ENCODE peak calls at places on chromosome 14, in eight cellular contexts. H, C, X, L, M, V, T and D are unnamed samples.

GRCh38 chr14:85534914-85535313 is 5.0 kb downstream of the FLRT2 start:
- DNase-seq in H (no peak), C (no peak), X (no peak), L (no peak), M (no peak), V (no peak), T (no peak), D (no peak)

GRCh38 chr14:56359245-56359644 is 220.4 kb upstream of the TMEM260 start:
- DNase-seq in H (no peak), C (no peak), X (no peak), L (no peak), M (no peak), V (no peak), T (no peak), D (no peak)

GRCh38 chr14:99724196-99724891 is 40.2 kb downstream of the CYP46A1 start:
- DNase-seq in H (no peak), C (no peak), X (no peak), L (peak), M (peak), V (no peak), T (no peak), D (no peak)

GRCh38 chr14:32014498-32014897 is 62.6 kb upstream of the ARHGAP5 start:
- DNase-seq in H (no peak), C (no peak), X (no peak), L (no peak), M (no peak), V (no peak), T (no peak), D (no peak)

GRCh38 chr14:105091335-105092123 is 26.3 kb upstream of the GPR132 start:
- DNase-seq in H (no peak), C (peak), X (peak), L (peak), M (no peak), V (peak), T (peak), D (peak)

GRCh38 chr14:21241218-21241819 is 27.9 kb downstream of the HNRNPC start:
- DNase-seq in H (no peak), C (peak), X (no peak), L (no peak), M (peak), V (no peak), T (no peak), D (no peak)

GRCh38 chr14:54338696-54339317 is 58.0 kb upstream of the CDKN3 start:
- DNase-seq in H (no peak), C (peak), X (no peak), L (no peak), M (peak), V (no peak), T (no peak), D (no peak)

GRCh38 chr14:65472189-65472588 is 59.7 kb downstream of the FUT8 start:
- DNase-seq in H (no peak), C (no peak), X (no peak), L (no peak), M (no peak), V (no peak), T (no peak), D (no peak)

GRCh38 chr14:104037903-104038302 is 47.6 kb upstream of the ASPG start:
- DNase-seq in H (no peak), C (no peak), X (no peak), L (no peak), M (no peak), V (no peak), T (peak), D (no peak)

GRCh38 chr14:45246633-45247173 is 6.3 kb downstream of the MIS18BP1 start:
- DNase-seq in H (no peak), C (no peak), X (no peak), L (no peak), M (no peak), V (no peak), T (no peak), D (no peak)

GRCh38 chr14:54664961-54665360 is 98.0 kb downstream of the SAMD4A start:
- DNase-seq in H (no peak), C (no peak), X (no peak), L (no peak), M (no peak), V (no peak), T (no peak), D (no peak)

GRCh38 chr14:33932526-33933292 is 18.2 kb downstream of the EGLN3 start:
- DNase-seq in H (no peak), C (no peak), X (no peak), L (no peak), M (no peak), V (no peak), T (no peak), D (no peak)

GRCh38 chr14:54481695-54482094 is 7.1 kb downstream of the GMFB start:
- DNase-seq in H (no peak), C (no peak), X (no peak), L (no peak), M (no peak), V (no peak), T (no peak), D (no peak)

GRCh38 chr14:65637780-65638179 is 225.2 kb downstream of the FUT8 start:
- DNase-seq in H (no peak), C (no peak), X (no peak), L (no peak), M (peak), V (no peak), T (no peak), D (no peak)

GRCh38 chr14:61101803-61102548 is 120.9 kb downstream of the SLC38A6 start:
- DNase-seq in H (no peak), C (peak), X (no peak), L (no peak), M (peak), V (no peak), T (no peak), D (no peak)

GRCh38 chr14:99938376-99938775 is 126.8 kb upstream of the EVL start:
- DNase-seq in H (no peak), C (no peak), X (no peak), L (peak), M (no peak), V (no peak), T (no peak), D (no peak)

GRCh38 chr14:67940894-67941455 is 121.4 kb downstream of the RAD51B start:
- DNase-seq in H (no peak), C (peak), X (no peak), L (no peak), M (no peak), V (no peak), T (peak), D (no peak)

GRCh38 chr14:74326369-74327152 is 21.7 kb upstream of the VRTN start:
- DNase-seq in H (no peak), C (no peak), X (no peak), L (no peak), M (no peak), V (no peak), T (no peak), D (no peak)

GRCh38 chr14:100532154-100532915 is 54.9 kb downstream of the BEGAIN start:
- DNase-seq in H (no peak), C (no peak), X (peak), L (no peak), M (peak), V (no peak), T (peak), D (no peak)

GRCh38 chr14:30521899-30522736 is 36.8 kb upstream of the G2E3 start:
- DNase-seq in H (no peak), C (peak), X (no peak), L (no peak), M (peak), V (no peak), T (no peak), D (no peak)

GRCh38 chr14:38391334-38391733 is 135.4 kb upstream of the CLEC14A start:
- DNase-seq in H (no peak), C (no peak), X (no peak), L (no peak), M (no peak), V (no peak), T (no peak), D (no peak)

GRCh38 chr14:105012171-105012985 is 8.5 kb downstream of the CDCA4 start:
- DNase-seq in H (no peak), C (peak), X (no peak), L (no peak), M (no peak), V (no peak), T (no peak), D (no peak)

GRCh38 chr14:54669759-54670630 is 103.1 kb downstream of the SAMD4A start:
- DNase-seq in H (no peak), C (no peak), X (no peak), L (no peak), M (no peak), V (no peak), T (no peak), D (peak)

DNA sequence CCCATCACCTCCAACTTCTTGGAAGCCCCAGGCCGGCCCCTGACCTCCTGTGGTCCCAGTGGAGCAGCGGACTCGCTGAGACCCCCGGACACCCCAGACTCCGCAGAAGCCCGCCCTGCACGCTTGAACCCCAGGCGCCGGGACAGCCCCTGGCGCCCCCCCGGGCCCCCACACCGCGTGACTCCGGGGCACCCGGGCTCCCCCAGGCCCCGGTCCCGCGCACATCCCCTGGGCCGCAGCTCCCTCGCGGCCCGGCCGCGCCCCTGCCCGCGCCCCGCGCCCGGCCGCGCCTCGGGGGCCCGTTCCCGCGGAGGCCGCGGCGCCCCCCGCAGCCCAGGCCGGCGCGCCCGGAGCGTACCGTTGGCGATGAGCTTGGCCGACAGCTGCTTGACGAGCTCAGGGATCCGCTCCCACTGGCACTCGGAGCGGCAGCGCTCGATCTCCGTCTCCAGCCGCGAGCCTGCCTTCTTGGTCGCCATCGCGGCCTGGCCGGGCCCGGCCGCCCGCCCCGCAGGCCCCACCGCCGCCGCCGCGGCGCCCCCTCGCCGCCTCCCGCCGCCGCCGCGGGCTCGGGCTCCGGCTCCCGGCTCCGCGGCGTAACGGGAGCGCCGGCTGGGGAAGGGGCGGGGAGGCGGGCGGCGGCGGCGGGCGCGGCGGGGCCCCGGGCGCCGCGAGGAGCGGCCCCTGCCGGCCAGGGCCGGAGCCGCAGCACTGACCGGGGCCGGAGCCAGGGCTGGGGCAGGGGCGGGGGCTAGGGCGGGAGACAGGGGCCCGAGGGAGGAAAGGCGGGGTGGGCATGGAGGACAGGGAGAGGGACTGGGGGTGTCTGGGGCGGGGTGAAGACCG is at the start of gene TTC7B:
- DNase-seq in H (no peak), C (no peak), X (peak), L (peak), M (peak), V (no peak), T (peak), D (no peak)
- TF ChIP-seq CTCF in H (no peak), C (peak), X (no peak), L (no peak), M (no peak), V (no peak), T (no peak), D (no peak)

GRCh38 chr14:22841769-22842168 is 5.4 kb downstream of the MMP14 start:
- DNase-seq in H (no peak), C (no peak), X (no peak), L (no peak), M (no peak), V (no peak), T (no peak), D (no peak)

GRCh38 chr14:22839159-22839779 is 2.9 kb downstream of the MMP14 start:
- DNase-seq in H (no peak), C (no peak), X (no peak), L (no peak), M (peak), V (no peak), T (no peak), D (peak)

GRCh38 chr14:22843123-22843925 is 6.9 kb downstream of the MMP14 start:
- DNase-seq in H (no peak), C (no peak), X (no peak), L (no peak), M (no peak), V (no peak), T (no peak), D (peak)

GRCh38 chr14:22842211-22843122 is 6.1 kb downstream of the MMP14 start:
- DNase-seq in H (no peak), C (no peak), X (no peak), L (no peak), M (no peak), V (no peak), T (no peak), D (peak)

GRCh38 chr14:22841311-22841710 is 4.9 kb downstream of the MMP14 start:
- DNase-seq in H (no peak), C (no peak), X (no peak), L (no peak), M (no peak), V (no peak), T (no peak), D (peak)
- TF ChIP-seq POLR2A in H (no peak), C (no peak), X (no peak), L (no peak), M (no peak), V (no peak), T (no peak), D (no peak)

DNA sequence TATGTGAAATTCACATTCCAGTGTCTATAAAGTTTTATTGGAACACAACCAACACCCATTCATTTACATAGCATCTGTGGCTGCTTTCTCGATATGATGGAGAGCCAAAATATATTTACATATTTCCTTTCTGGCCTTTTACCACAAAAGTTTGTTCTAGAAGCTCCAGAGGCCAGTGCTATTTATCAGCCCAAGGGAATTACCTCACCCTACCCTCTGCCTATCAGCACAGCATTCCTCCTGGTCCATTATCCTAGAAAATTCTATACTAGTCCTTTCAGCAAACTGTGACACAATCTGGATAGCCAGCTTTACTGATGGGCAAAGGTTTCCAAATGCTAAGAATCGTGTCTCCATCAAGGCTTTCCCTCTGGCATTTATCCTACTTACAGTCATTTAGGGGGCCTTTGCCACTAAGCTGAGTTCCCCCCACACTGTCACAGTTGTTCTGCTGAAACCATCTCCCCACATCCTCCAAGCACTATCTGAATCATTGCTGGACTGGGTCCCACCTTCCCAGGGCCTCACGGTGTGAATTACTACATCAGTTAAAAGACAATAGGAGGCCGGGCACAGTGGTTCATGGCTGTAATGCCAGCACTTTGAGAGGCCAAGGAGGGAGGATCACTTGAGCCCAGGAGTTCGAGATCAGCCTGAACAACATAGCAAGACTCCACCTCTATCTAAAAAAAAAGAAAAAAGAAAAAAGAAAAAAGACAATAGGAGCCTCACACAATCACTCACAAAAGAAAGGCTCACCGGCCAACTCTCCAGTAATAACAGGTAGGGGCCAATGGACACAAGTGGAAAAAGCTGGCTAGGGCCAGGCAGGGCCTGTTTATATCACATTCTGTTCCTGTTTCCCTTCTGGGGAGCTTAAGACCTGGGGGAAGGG is 12.1 kb downstream of the SYNE3 start:
- DNase-seq in H (no peak), C (no peak), X (no peak), L (no peak), M (no peak), V (no peak), T (no peak), D (no peak)
- H3K4me3 ChIP-seq in H (no peak), C (no peak), X (no peak), L (no peak), M (no peak), V (no peak), T (no peak), D (no peak)

GRCh38 chr14:69580009-69580577 is 5.4 kb upstream of the CCDC177 start:
- DNase-seq in H (no peak), C (peak), X (no peak), L (peak), M (peak), V (no peak), T (peak), D (no peak)
- TF ChIP-seq CTCF in H (peak), C (peak), X (no peak), L (peak), M (peak), V (peak), T (peak), D (no peak)

GRCh38 chr14:98244162-98244948 is 1027.6 kb downstream of the BCL11B start:
- DNase-seq in H (no peak), C (no peak), X (no peak), L (no peak), M (no peak), V (no peak), T (no peak), D (no peak)
- TF ChIP-seq POLR2A in H (no peak), C (no peak), X (no peak), L (no peak), M (no peak), V (no peak), T (no peak), D (no peak)

GRCh38 chr14:102927878-102928411 is 5.5 kb downstream of the AMN start:
- DNase-seq in H (no peak), C (no peak), X (no peak), L (no peak), M (peak), V (no peak), T (no peak), D (no peak)

GRCh38 chr14:102928412-102929348 is 6.2 kb downstream of the AMN start:
- DNase-seq in H (peak), C (no peak), X (peak), L (no peak), M (peak), V (no peak), T (peak), D (peak)

GRCh38 chr14:102926104-102926503 is 3.6 kb downstream of the AMN start:
- DNase-seq in H (no peak), C (no peak), X (no peak), L (no peak), M (no peak), V (no peak), T (no peak), D (no peak)

GRCh38 chr14:102925646-102926045 is 3.2 kb downstream of the AMN start:
- DNase-seq in H (no peak), C (no peak), X (no peak), L (no peak), M (no peak), V (no peak), T (no peak), D (no peak)

DNA sequence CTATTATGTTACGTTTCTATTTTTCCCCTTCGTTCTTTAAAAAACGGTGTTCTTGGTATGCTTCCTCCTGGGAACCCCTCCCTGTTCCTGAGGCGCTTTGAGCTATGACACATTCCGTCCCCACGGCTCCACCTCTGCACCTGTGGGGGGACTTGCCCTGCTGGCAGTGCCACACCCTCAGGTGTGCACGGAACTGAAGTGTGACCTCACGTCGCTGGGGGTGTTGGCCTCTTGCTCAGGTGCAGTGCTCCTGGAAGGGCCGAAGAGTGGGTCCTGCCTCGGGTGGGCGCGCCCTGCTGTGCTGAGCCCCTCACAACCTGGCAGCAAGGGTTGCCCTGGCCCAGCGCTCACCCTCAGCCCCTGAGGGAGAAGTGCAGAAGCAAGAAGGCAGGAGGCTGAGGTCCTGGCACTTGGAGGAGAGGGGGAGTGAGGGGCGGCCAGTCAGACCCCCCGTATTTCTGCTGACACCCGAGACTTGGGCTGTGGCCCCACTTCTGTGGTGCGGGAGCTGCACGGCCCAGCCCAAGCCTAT is 4.9 kb downstream of the AMN start:
- DNase-seq in H (no peak), C (no peak), X (no peak), L (no peak), M (no peak), V (no peak), T (peak), D (no peak)
- H3K4me3 ChIP-seq in H (peak), C (no peak), X (no peak), L (peak), M (no peak), V (no peak), T (no peak), D (no peak)

GRCh38 chr14:75714993-75715392 is 53.9 kb downstream of the TTLL5 start:
- DNase-seq in H (no peak), C (no peak), X (no peak), L (no peak), M (no peak), V (no peak), T (no peak), D (no peak)

GRCh38 chr14:75711134-75711795 is 50.2 kb downstream of the TTLL5 start:
- DNase-seq in H (no peak), C (peak), X (no peak), L (no peak), M (peak), V (no peak), T (peak), D (no peak)

GRCh38 chr14:75715926-75716780 is 55.1 kb downstream of the TTLL5 start:
- DNase-seq in H (no peak), C (peak), X (no peak), L (no peak), M (no peak), V (no peak), T (no peak), D (no peak)

GRCh38 chr14:75709207-75709812 is 48.3 kb downstream of the TTLL5 start:
- DNase-seq in H (no peak), C (peak), X (peak), L (peak), M (peak), V (peak), T (peak), D (peak)

GRCh38 chr14:75711796-75712211 is 50.8 kb downstream of the TTLL5 start:
- DNase-seq in H (no peak), C (peak), X (peak), L (peak), M (no peak), V (peak), T (peak), D (peak)
- TF ChIP-seq CTCF in H (no peak), C (no peak), X (no peak), L (no peak), M (no peak), V (no peak), T (no peak), D (no peak)